ENCODE peak calls at places on chromosome 11, in eight cellular contexts. B is fibroblast of mammary gland, R is HFFc6, D is OCI-LY7, T is brain microvascular endothelial cell, J is kidney, N is foreskin keratinocyte, I is H1. Q is an unnamed sample.

GRCh38 chr11:76662656-76663460 is 7.7 kb downstream of the LRRC32 start:
- DNase-seq in B (no peak), R (no peak), D (no peak), T (no peak), J (peak), N (no peak), I (no peak), Q (no peak)

GRCh38 chr11:131906963-131907362 is 536.5 kb downstream of the NTM start:
- DNase-seq in B (peak), R (no peak), D (no peak), T (no peak), J (no peak), N (no peak), I (no peak), Q (no peak)

GRCh38 chr11:27455667-27456066 is 16.9 kb downstream of the LGR4 start:
- DNase-seq in B (no peak), R (no peak), D (no peak), T (no peak), J (no peak), N (no peak), I (no peak), Q (no peak)

GRCh38 chr11:60924906-60925684 is 835 bp downstream of the TMEM132A start:
- DNase-seq in B (no peak), R (no peak), D (no peak), T (no peak), J (no peak), N (no peak), I (no peak), Q (no peak)

GRCh38 chr11:69915151-69915500 is 95.9 kb upstream of the FGF3 start:
- DNase-seq in B (peak), R (peak), D (no peak), T (peak), J (no peak), N (peak), I (no peak), Q (no peak)

GRCh38 chr11:118924591-118925585 is 838 bp downstream of the BCL9L start:
- DNase-seq in B (peak), R (no peak), D (peak), T (no peak), J (peak), N (no peak), I (no peak), Q (no peak)

GRCh38 chr11:12291767-12292166 is 85.6 kb upstream of the PARVA start:
- DNase-seq in B (no peak), R (no peak), D (no peak), T (no peak), J (peak), N (no peak), I (no peak), Q (no peak)

GRCh38 chr11:15800121-15800800 is 556.1 kb downstream of the SOX6 start:
- DNase-seq in B (peak), R (peak), D (no peak), T (peak), J (no peak), N (peak), I (no peak), Q (peak)

GRCh38 chr11:4539603-4540219 is 5.3 kb upstream of the OR52M1 start:
- DNase-seq in B (peak), R (peak), D (peak), T (peak), J (no peak), N (no peak), I (no peak), Q (no peak)

GRCh38 chr11:12746593-12747097 is 72.4 kb downstream of the TEAD1 start:
- DNase-seq in B (peak), R (peak), D (no peak), T (peak), J (peak), N (peak), I (peak), Q (no peak)

GRCh38 chr11:115890500-115890899 is 386.3 kb upstream of the CADM1 start:
- DNase-seq in B (no peak), R (no peak), D (no peak), T (no peak), J (no peak), N (no peak), I (no peak), Q (no peak)

GRCh38 chr11:19367051-19367709 is 126.4 kb upstream of the E2F8 start:
- DNase-seq in B (peak), R (peak), D (no peak), T (peak), J (no peak), N (no peak), I (no peak), Q (no peak)

GRCh38 chr11:21472256-21472655 is 720.6 kb upstream of the ANO5 start:
- DNase-seq in B (no peak), R (no peak), D (no peak), T (no peak), J (no peak), N (peak), I (no peak), Q (no peak)

GRCh38 chr11:117837791-117838190 is 13.2 kb upstream of the FXYD2 start:
- DNase-seq in B (no peak), R (no peak), D (no peak), T (no peak), J (peak), N (no peak), I (no peak), Q (peak)

GRCh38 chr11:95066721-95067041 is at the start of gene SRSF8:
- DNase-seq in B (no peak), R (no peak), D (no peak), T (no peak), J (no peak), N (no peak), I (no peak), Q (no peak)

GRCh38 chr11:107011977-107012376 is 6.3 kb downstream of the GUCY1A2 start:
- DNase-seq in B (no peak), R (no peak), D (no peak), T (peak), J (no peak), N (no peak), I (no peak), Q (no peak)

GRCh38 chr11:35142481-35143207 is 3.7 kb downstream of the CD44 start:
- DNase-seq in B (peak), R (peak), D (peak), T (peak), J (no peak), N (no peak), I (no peak), Q (no peak)

GRCh38 chr11:20497124-20497792 is 102.2 kb upstream of the SLC6A5 start:
- DNase-seq in B (no peak), R (no peak), D (no peak), T (no peak), J (no peak), N (no peak), I (no peak), Q (no peak)

GRCh38 chr11:17378655-17379054 is 9.8 kb downstream of the KCNJ11 start:
- DNase-seq in B (no peak), R (no peak), D (no peak), T (no peak), J (no peak), N (peak), I (no peak), Q (no peak)

GRCh38 chr11:66981976-66982578 is 7.0 kb downstream of the C11orf86 start:
- DNase-seq in B (peak), R (peak), D (no peak), T (peak), J (peak), N (peak), I (no peak), Q (peak)

GRCh38 chr11:119491753-119492455 is 68.9 kb upstream of the THY1 start:
- DNase-seq in B (peak), R (peak), D (no peak), T (peak), J (peak), N (no peak), I (no peak), Q (no peak)

GRCh38 chr11:131691558-131692041 is 321.2 kb downstream of the NTM start:
- DNase-seq in B (peak), R (no peak), D (no peak), T (no peak), J (peak), N (peak), I (no peak), Q (no peak)

GRCh38 chr11:58188770-58189169 is at the start of gene OR9Q2:
- DNase-seq in B (no peak), R (no peak), D (no peak), T (no peak), J (no peak), N (no peak), I (no peak), Q (no peak)

GRCh38 chr11:106424111-106424510 is 346.6 kb downstream of the AASDHPPT start:
- DNase-seq in B (peak), R (peak), D (no peak), T (peak), J (no peak), N (peak), I (no peak), Q (no peak)

GRCh38 chr11:61054927-61055562 is 47.2 kb upstream of the CD5 start:
- DNase-seq in B (no peak), R (no peak), D (no peak), T (no peak), J (no peak), N (no peak), I (no peak), Q (no peak)

GRCh38 chr11:1763336-1763795 is 361 bp downstream of the CTSD start:
- DNase-seq in B (no peak), R (no peak), D (peak), T (no peak), J (peak), N (no peak), I (no peak), Q (no peak)

GRCh38 chr11:70782401-70782913 is 384.1 kb downstream of the CTTN start:
- DNase-seq in B (no peak), R (no peak), D (no peak), T (no peak), J (no peak), N (no peak), I (no peak), Q (no peak)

GRCh38 chr11:108535384-108535955 is 37.3 kb upstream of the POGLUT3 start:
- DNase-seq in B (no peak), R (no peak), D (no peak), T (no peak), J (no peak), N (no peak), I (no peak), Q (no peak)

GRCh38 chr11:131468565-131468964 is 98.2 kb downstream of the NTM start:
- DNase-seq in B (peak), R (no peak), D (no peak), T (no peak), J (no peak), N (no peak), I (no peak), Q (no peak)

GRCh38 chr11:121253951-121254350 is 38.6 kb upstream of the SC5D start:
- DNase-seq in B (peak), R (no peak), D (no peak), T (no peak), J (no peak), N (peak), I (no peak), Q (no peak)

GRCh38 chr11:69131644-69132300 is 24.0 kb upstream of the SMIM38 start:
- DNase-seq in B (peak), R (peak), D (no peak), T (peak), J (peak), N (peak), I (peak), Q (no peak)

GRCh38 chr11:27216268-27217149 is 146.5 kb downstream of the CCDC34 start:
- DNase-seq in B (no peak), R (no peak), D (no peak), T (no peak), J (peak), N (no peak), I (no peak), Q (no peak)

GRCh38 chr11:62705401-62705800 is 1.8 kb downstream of the BSCL2 start:
- DNase-seq in B (no peak), R (no peak), D (no peak), T (no peak), J (no peak), N (no peak), I (no peak), Q (no peak)

GRCh38 chr11:57154718-57155117 is 27.0 kb upstream of the LRRC55 start:
- DNase-seq in B (peak), R (no peak), D (no peak), T (no peak), J (no peak), N (no peak), I (no peak), Q (no peak)

GRCh38 chr11:104957280-104957679 is 11.1 kb downstream of the CASP4 start:
- DNase-seq in B (peak), R (no peak), D (no peak), T (no peak), J (no peak), N (no peak), I (no peak), Q (no peak)

GRCh38 chr11:15114501-15115475 is at the start of gene INSC:
- DNase-seq in B (peak), R (no peak), D (no peak), T (no peak), J (no peak), N (no peak), I (no peak), Q (no peak)

GRCh38 chr11:61630104-61630503 is 49.2 kb upstream of the SYT7 start:
- DNase-seq in B (no peak), R (no peak), D (no peak), T (no peak), J (no peak), N (no peak), I (no peak), Q (no peak)

GRCh38 chr11:75537740-75538139 is 12.0 kb upstream of the GDPD5 start:
- DNase-seq in B (no peak), R (no peak), D (no peak), T (no peak), J (no peak), N (no peak), I (no peak), Q (no peak)

GRCh38 chr11:75535039-75535563 is 9.4 kb upstream of the GDPD5 start:
- DNase-seq in B (no peak), R (no peak), D (no peak), T (no peak), J (no peak), N (no peak), I (no peak), Q (no peak)

GRCh38 chr11:75538150-75538942 is 12.6 kb upstream of the GDPD5 start:
- DNase-seq in B (no peak), R (no peak), D (no peak), T (no peak), J (no peak), N (no peak), I (no peak), Q (no peak)

GRCh38 chr11:75539459-75540022 is 13.8 kb upstream of the GDPD5 start:
- DNase-seq in B (no peak), R (no peak), D (no peak), T (no peak), J (no peak), N (no peak), I (no peak), Q (no peak)

DNA sequence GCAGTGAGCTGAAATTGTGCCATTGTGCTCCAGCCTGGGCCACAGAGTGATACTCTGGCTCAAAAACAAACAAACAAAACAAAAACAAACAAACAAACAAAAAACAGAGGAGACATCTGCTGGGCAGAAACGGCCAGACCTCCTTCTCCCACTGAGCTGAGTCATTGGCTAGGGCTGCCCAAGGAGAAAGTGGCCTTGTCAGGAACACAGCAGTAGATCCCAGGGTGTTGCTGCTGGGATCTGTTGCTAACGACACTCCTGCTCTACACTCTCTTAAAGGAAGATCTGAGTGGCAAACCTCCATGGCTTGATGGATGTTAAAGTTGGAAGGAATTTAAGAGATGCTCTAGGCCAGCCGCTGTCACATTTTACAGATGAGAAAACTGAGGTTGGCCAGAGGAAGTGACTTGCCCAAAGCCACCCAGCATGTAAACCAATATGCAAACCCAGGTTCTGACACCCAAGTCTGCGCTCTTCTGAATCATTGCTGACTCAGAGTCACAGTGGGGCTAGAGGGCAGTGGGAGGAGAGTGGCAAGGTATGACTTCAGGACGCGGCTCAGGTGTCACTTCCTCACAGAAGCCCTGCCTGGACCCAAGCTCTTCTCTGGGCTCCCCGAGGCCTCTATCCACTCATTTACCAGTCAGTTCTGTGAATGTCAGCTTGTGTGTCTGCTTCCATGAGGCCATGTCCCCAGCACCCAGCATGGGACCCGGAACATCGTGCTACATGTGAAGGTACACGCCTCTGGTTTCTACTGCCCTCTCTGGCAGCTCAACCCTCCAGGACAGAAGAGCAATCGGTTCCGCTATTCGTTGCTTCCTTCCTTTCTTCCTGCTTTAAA is 11.3 kb upstream of the GDPD5 start:
- DNase-seq in B (peak), R (no peak), D (peak), T (no peak), J (no peak), N (no peak), I (no peak), Q (peak)
- TF ChIP-seq CTCF in B (no peak), R (no peak), D (peak), T (no peak), J (no peak), N (no peak), I (no peak), Q (no peak)

GRCh38 chr11:32893091-32893946 is 708 bp downstream of the QSER1 start:
- DNase-seq in B (peak), R (no peak), D (peak), T (peak), J (peak), N (no peak), I (no peak), Q (peak)
- TF ChIP-seq CTCF in B (peak), R (peak), D (peak), T (peak), J (peak), N (peak), I (peak), Q (peak)

DNA sequence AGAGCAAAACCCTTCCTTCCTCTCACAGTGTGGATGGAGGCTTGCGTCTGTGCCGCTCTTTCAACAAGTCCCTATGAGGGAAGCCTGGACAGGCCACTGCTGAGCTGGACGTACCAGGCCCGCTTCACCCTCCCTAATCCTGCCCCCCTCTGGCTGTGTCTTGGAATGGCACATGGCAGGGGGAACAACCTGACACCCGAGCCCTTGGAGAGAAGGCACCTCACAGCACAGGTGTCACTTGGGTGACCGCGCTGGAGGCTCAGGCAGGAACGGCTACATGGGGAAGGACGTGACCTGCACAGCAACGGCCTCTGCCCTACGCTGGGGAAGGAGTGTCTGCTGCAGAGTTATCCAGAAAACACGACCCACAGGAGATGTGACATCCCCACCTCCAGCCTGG is 11.0 kb downstream of the CARS1 start:
- DNase-seq in B (no peak), R (no peak), D (no peak), T (no peak), J (peak), N (no peak), I (no peak), Q (no peak)
- TF ChIP-seq CTCF in B (peak), R (peak), D (peak), T (peak), J (no peak), N (peak), I (peak), Q (no peak)

GRCh38 chr11:36306888-36307287 is 10.8 kb downstream of the PRR5L start:
- DNase-seq in B (peak), R (peak), D (no peak), T (no peak), J (no peak), N (no peak), I (no peak), Q (no peak)
- TF ChIP-seq CTCF in B (peak), R (peak), D (peak), T (peak), J (no peak), N (peak), I (peak), Q (peak)

GRCh38 chr11:102792604-102793003 is 5.4 kb downstream of the MMP1 start:
- DNase-seq in B (no peak), R (no peak), D (no peak), T (no peak), J (no peak), N (no peak), I (no peak), Q (no peak)

GRCh38 chr11:102791271-102792036 is 6.5 kb downstream of the MMP1 start:
- DNase-seq in B (no peak), R (peak), D (no peak), T (no peak), J (no peak), N (peak), I (no peak), Q (no peak)

GRCh38 chr11:102793677-102794290 is 4.2 kb downstream of the MMP1 start:
- DNase-seq in B (no peak), R (no peak), D (no peak), T (no peak), J (no peak), N (no peak), I (no peak), Q (no peak)

GRCh38 chr11:102798012-102798746 is at the start of gene MMP1:
- DNase-seq in B (peak), R (peak), D (no peak), T (peak), J (no peak), N (peak), I (no peak), Q (no peak)

DNA sequence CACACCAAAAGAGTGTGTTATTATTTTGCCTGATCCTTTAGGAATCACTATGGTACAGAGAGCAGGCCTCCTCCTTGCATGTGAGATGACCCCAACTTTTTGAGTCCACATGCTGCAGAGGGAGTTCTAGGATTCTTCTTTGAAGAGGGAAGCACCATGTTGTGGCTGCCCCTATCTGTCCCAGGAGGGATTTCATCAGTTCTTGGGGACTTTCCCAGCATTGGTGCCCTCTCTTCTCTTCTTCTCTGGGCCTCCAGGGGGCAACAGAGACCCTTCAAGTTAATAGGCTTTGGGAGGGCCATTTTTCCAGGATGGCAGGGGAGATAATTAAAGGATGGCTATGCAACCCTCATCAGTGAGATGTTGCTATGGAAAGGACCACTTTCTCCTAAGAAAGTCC is 3.6 kb downstream of the MMP1 start:
- DNase-seq in B (peak), R (peak), D (peak), T (peak), J (no peak), N (no peak), I (no peak), Q (no peak)
- TF ChIP-seq CTCF in B (peak), R (peak), D (peak), T (peak), J (no peak), N (peak), I (peak), Q (peak)

DNA sequence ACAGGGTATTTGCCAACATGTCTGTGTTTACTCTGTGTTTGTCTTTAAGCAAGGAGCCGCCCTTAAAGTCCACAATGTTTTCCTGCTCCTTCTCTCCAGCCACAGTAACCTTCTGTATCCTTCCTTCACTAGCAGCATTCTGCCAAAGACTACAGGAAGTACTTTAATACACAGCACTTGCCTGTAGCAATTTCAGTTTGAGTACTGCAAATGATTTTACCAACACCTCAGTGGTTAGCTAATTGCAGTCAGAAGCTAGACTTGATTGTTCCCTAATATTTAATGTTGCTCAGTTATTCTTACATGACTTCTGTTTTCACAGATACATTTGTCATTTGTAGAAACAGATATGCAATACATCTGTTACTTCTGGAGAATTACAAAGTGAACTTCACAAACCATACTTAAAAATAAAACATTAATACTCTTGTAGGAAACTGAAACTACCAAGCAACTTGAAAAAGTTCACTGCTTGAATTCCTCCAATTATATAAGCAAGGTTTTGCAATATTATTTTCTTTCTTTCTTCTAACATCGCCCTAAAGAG is 69.1 kb downstream of the FCHSD2 start:
- DNase-seq in B (peak), R (peak), D (peak), T (no peak), J (no peak), N (no peak), I (no peak), Q (no peak)
- TF ChIP-seq CTCF in B (no peak), R (no peak), D (no peak), T (no peak), J (no peak), N (no peak), I (no peak), Q (no peak)

Q was measured in CD14-positive monocyte.